ENCODE peak calls at places on chromosomes 3 and 15, in nine cellular contexts. W is ELR; O is anterior cingulate cortex; X is Panc1; M is activated naive CD4-positive, alpha-beta T cell; J is fibroblast of mammary gland; T is H7; S is central memory CD4-positive, alpha-beta T cell; Z is amygdala. B is an unnamed sample.

GRCh38 chr3:77161098-77161497 is 121.2 kb downstream of the ROBO2 start:
- DNase-seq in O (no peak), T (no peak), S (no peak), W (no peak), X (no peak), J (no peak), M (no peak), Z (no peak), B (no peak)

GRCh38 chr3:25433868-25434267 is 5.8 kb downstream of the RARB start:
- DNase-seq in M (no peak), S (no peak), Z (no peak), W (no peak), J (no peak), T (no peak), X (no peak), O (no peak), B (peak; percentile 33)

GRCh38 chr3:54691230-54691900 is 236.5 kb downstream of the LRTM1 start:
- DNase-seq in M (no peak), S (no peak), X (no peak), O (no peak), W (no peak), Z (no peak), T (no peak), J (no peak), B (no peak)

GRCh38 chr3:128616516-128617269 is 33.9 kb downstream of the RPN1 start:
- DNase-seq in O (no peak), T (no peak), W (no peak), Z (no peak), X (no peak), S (no peak), M (no peak), J (no peak), B (no peak)

GRCh38 chr15:93056836-93057235 is 32.2 kb downstream of the RGMA start:
- DNase-seq in J (no peak), T (no peak), M (no peak), X (no peak), S (no peak), O (no peak), W (no peak), Z (no peak), B (no peak)

GRCh38 chr15:26974120-26974780 is 3.3 kb downstream of the GABRG3 start:
- DNase-seq in W (peak; percentile 2), Z (no peak), S (no peak), J (peak; percentile 3), O (no peak), X (peak; percentile 0), M (no peak), T (peak; percentile 60), B (peak; percentile 32)

GRCh38 chr3:157094751-157095480 is 65.0 kb downstream of the CCNL1 start:
- DNase-seq in S (no peak), T (no peak), Z (no peak), J (no peak), O (no peak), W (peak; percentile 57), X (no peak), M (no peak), B (no peak)

GRCh38 chr3:140292684-140293083 is 357.7 kb downstream of the CLSTN2 start:
- DNase-seq in Z (no peak), S (no peak), M (no peak), O (no peak), J (peak; percentile 100), W (peak; percentile 37), T (no peak), X (no peak), B (peak; percentile 85)

GRCh38 chr3:58874795-58875194 is 175.0 kb downstream of the CFAP20DC start:
- DNase-seq in M (no peak), S (no peak), J (peak; percentile 61), X (peak; percentile 7), O (no peak), Z (no peak), T (no peak), W (peak; percentile 83), B (peak; percentile 50)

B was measured in astrocyte of the spinal cord.